ENCODE peak calls at places on chromosomes 2 and 18, in four cellular contexts. One of them, this sample, is unnamed.

GRCh38 chr18:35939166-35939565 is 33.3 kb upstream of the RMP24 start:
- DNase-seq in Panc1: no peak
- DNase-seq in IMR-90: no peak
- DNase-seq in cardiac fibroblast: peak
- DNase-seq in this sample: no peak

GRCh38 chr2:98835831-98836385 is 100.1 kb downstream of the CRACDL start:
- DNase-seq in Panc1: no peak
- DNase-seq in IMR-90: no peak
- DNase-seq in cardiac fibroblast: no peak
- DNase-seq in this sample: no peak

GRCh38 chr18:8779251-8779650 is 73.9 kb downstream of the MTCL1 start:
- DNase-seq in IMR-90: no peak
- DNase-seq in Panc1: no peak
- DNase-seq in cardiac fibroblast: no peak
- DNase-seq in this sample: no peak

GRCh38 chr2:46041434-46041833 is 255.8 kb upstream of the EPAS1 start:
- DNase-seq in Panc1: no peak
- DNase-seq in cardiac fibroblast: no peak
- DNase-seq in IMR-90: peak
- DNase-seq in this sample: no peak

GRCh38 chr2:44097322-44097907 is 71.3 kb upstream of the PPM1B start:
- DNase-seq in IMR-90: no peak
- DNase-seq in cardiac fibroblast: no peak
- DNase-seq in Panc1: no peak
- DNase-seq in this sample: no peak

GRCh38 chr2:128260239-128261138 is 58.2 kb downstream of the HS6ST1 start:
- DNase-seq in Panc1: no peak
- DNase-seq in cardiac fibroblast: peak
- DNase-seq in IMR-90: peak
- DNase-seq in this sample: no peak

GRCh38 chr2:74919827-74920226 is 38.6 kb upstream of the POLE4 start:
- DNase-seq in IMR-90: peak
- DNase-seq in Panc1: peak
- DNase-seq in cardiac fibroblast: peak
- DNase-seq in this sample: no peak

GRCh38 chr2:199798881-199799580 is 52.0 kb downstream of the FTCDNL1 start:
- DNase-seq in IMR-90: no peak
- DNase-seq in cardiac fibroblast: no peak
- DNase-seq in Panc1: no peak
- DNase-seq in this sample: no peak

GRCh38 chr2:36586672-36587071 is 11.3 kb downstream of the FEZ2 start:
- DNase-seq in IMR-90: no peak
- DNase-seq in cardiac fibroblast: no peak
- DNase-seq in Panc1: no peak
- DNase-seq in this sample: no peak

GRCh38 chr18:37501136-37501535 is 64.5 kb downstream of the CELF4 start:
- DNase-seq in cardiac fibroblast: no peak
- DNase-seq in IMR-90: no peak
- DNase-seq in Panc1: no peak
- DNase-seq in this sample: no peak

GRCh38 chr2:114405486-114406250 is 36.8 kb upstream of the DPP10 start:
- DNase-seq in cardiac fibroblast: no peak
- DNase-seq in IMR-90: no peak
- DNase-seq in Panc1: no peak
- DNase-seq in this sample: no peak

GRCh38 chr2:3376821-3377220 is 797 bp downstream of the EIPR1 start:
- DNase-seq in Panc1: no peak
- DNase-seq in IMR-90: no peak
- DNase-seq in cardiac fibroblast: no peak
- DNase-seq in this sample: no peak

GRCh38 chr2:3377612-3378432 is at the start of gene EIPR1:
- DNase-seq in Panc1: peak
- DNase-seq in cardiac fibroblast: peak
- DNase-seq in IMR-90: peak
- DNase-seq in this sample: peak

GRCh38 chr2:3377279-3377611 is 373 bp downstream of the EIPR1 start:
- DNase-seq in IMR-90: peak
- DNase-seq in cardiac fibroblast: peak
- DNase-seq in Panc1: no peak
- DNase-seq in this sample: no peak

GRCh38 chr2:3379339-3379646 is 201 bp upstream of the TRAPPC12 start:
- DNase-seq in Panc1: no peak
- DNase-seq in cardiac fibroblast: no peak
- DNase-seq in IMR-90: no peak
- DNase-seq in this sample: no peak

DNA sequence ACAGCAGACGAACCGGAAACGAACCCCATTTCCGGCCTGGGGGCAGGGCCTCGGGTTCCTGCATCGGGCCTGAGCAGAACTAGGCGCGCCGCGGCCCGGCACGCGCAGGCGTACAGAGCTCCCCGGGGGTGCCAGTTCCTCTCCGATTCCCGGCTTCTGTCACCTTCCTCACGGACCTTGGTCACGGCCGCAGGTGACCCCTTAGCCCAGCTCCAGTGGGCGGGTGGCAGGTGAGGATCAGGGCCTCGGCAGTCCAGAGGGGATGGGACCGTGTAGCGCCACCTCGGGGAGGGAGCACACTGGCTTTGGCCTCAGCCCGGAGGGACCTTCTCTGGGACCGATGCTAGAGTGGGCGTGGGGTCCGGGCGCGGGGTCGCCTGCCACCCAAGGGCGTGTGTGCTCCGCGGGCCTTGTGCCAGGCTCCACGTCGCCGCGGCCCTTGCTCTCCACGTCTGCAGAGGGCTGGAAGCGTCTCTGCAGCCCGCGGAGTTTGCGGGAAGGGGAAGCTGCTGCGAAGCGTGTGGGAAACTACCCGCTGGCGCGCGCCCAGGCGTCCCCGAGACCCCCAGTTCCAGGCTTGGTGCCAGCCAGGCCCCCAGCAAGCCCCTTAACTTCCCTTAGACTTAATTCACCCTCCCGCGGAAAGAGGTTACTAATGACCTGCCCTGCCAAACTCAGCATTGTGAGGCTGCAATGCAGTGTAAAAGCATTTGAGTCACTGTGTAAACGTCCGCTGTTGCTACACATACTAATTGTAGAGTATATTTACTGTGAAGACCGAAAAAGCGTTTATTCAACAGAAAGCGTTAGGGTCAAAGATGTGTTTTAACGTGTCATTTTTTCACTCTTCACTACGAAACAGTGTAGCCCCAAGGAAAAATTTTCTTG is at the start of gene TRAPPC12:
- DNase-seq in IMR-90: peak
- DNase-seq in Panc1: peak
- DNase-seq in cardiac fibroblast: peak
- DNase-seq in this sample: peak
- TF ChIP-seq CTCF in IMR-90: peak
- TF ChIP-seq CTCF in Panc1: peak
- TF ChIP-seq CTCF in cardiac fibroblast: peak
- TF ChIP-seq CTCF in this sample: peak

GRCh38 chr18:61825386-61825785 is 67.4 kb downstream of the RNF152 start:
- DNase-seq in cardiac fibroblast: peak
- DNase-seq in IMR-90: peak
- DNase-seq in Panc1: no peak
- DNase-seq in this sample: no peak

GRCh38 chr18:61822879-61823278 is 69.9 kb downstream of the RNF152 start:
- DNase-seq in Panc1: no peak
- DNase-seq in cardiac fibroblast: no peak
- DNase-seq in IMR-90: no peak
- DNase-seq in this sample: no peak

GRCh38 chr18:61824733-61825363 is 68.0 kb downstream of the RNF152 start:
- DNase-seq in cardiac fibroblast: peak
- DNase-seq in Panc1: no peak
- DNase-seq in IMR-90: no peak
- DNase-seq in this sample: no peak

GRCh38 chr18:61821748-61822147 is 71.1 kb downstream of the RNF152 start:
- DNase-seq in cardiac fibroblast: no peak
- DNase-seq in IMR-90: no peak
- DNase-seq in Panc1: no peak
- DNase-seq in this sample: no peak

GRCh38 chr18:61823595-61823994 is 69.2 kb downstream of the RNF152 start:
- DNase-seq in cardiac fibroblast: no peak
- DNase-seq in Panc1: no peak
- DNase-seq in IMR-90: no peak
- DNase-seq in this sample: no peak
- H3K4me3 ChIP-seq in cardiac fibroblast: no peak
- H3K4me3 ChIP-seq in Panc1: no peak
- H3K4me3 ChIP-seq in IMR-90: no peak
- H3K4me3 ChIP-seq in this sample: no peak

GRCh38 chr2:203650860-203651613 is 55.4 kb upstream of the CD28 start:
- DNase-seq in Panc1: peak
- DNase-seq in IMR-90: peak
- DNase-seq in cardiac fibroblast: peak
- DNase-seq in this sample: no peak
- TF ChIP-seq CTCF in Panc1: no peak
- TF ChIP-seq CTCF in IMR-90: peak
- TF ChIP-seq CTCF in cardiac fibroblast: peak
- TF ChIP-seq CTCF in this sample: peak

GRCh38 chr2:105455488-105455991 is 56.7 kb upstream of the FHL2 start:
- DNase-seq in IMR-90: peak
- DNase-seq in Panc1: peak
- DNase-seq in cardiac fibroblast: peak
- DNase-seq in this sample: no peak
- H3K4me3 ChIP-seq in IMR-90: no peak
- H3K4me3 ChIP-seq in Panc1: no peak
- H3K4me3 ChIP-seq in cardiac fibroblast: no peak
- H3K4me3 ChIP-seq in this sample: no peak

GRCh38 chr2:148813603-148814065 is 61.4 kb upstream of the KIF5C start:
- DNase-seq in Panc1: no peak
- DNase-seq in cardiac fibroblast: no peak
- DNase-seq in IMR-90: no peak
- DNase-seq in this sample: peak
- TF ChIP-seq CTCF in Panc1: peak
- TF ChIP-seq CTCF in cardiac fibroblast: no peak
- TF ChIP-seq CTCF in IMR-90: no peak
- TF ChIP-seq CTCF in this sample: peak

DNA sequence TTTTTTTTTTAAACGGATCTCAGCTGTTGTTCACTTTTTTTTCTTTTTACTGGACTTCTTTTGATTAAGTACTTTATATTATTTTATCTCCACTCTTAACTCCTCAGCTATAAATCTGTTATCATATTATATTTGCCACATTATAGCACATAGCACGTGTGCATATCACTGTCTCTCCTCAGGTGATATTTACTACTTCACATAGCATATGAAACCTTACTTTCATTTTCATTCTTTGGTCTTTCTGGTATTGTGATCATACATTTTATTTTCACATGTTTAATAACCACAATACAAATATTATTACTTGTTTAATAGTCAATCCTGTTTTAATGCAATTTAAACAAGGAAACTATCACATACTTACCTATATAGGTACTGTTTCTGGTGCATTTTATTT is 993.1 kb upstream of the TMEFF2 start:
- DNase-seq in Panc1: no peak
- DNase-seq in IMR-90: no peak
- DNase-seq in cardiac fibroblast: no peak
- DNase-seq in this sample: no peak
- H3K4me3 ChIP-seq in Panc1: no peak
- H3K4me3 ChIP-seq in IMR-90: no peak
- H3K4me3 ChIP-seq in cardiac fibroblast: peak
- H3K4me3 ChIP-seq in this sample: no peak

GRCh38 chr2:33595385-33595784 is 3.7 kb downstream of the FAM98A start:
- DNase-seq in IMR-90: no peak
- DNase-seq in cardiac fibroblast: no peak
- DNase-seq in Panc1: no peak
- DNase-seq in this sample: no peak

GRCh38 chr2:33597026-33597425 is 2.1 kb downstream of the FAM98A start:
- DNase-seq in IMR-90: no peak
- DNase-seq in Panc1: no peak
- DNase-seq in cardiac fibroblast: no peak
- DNase-seq in this sample: no peak

GRCh38 chr2:33599175-33599942 is at the start of gene FAM98A:
- DNase-seq in Panc1: peak
- DNase-seq in IMR-90: peak
- DNase-seq in cardiac fibroblast: peak
- DNase-seq in this sample: peak

GRCh38 chr2:33599943-33600192 is 769 bp upstream of the FAM98A start:
- DNase-seq in Panc1: no peak
- DNase-seq in IMR-90: no peak
- DNase-seq in cardiac fibroblast: no peak
- DNase-seq in this sample: no peak

DNA sequence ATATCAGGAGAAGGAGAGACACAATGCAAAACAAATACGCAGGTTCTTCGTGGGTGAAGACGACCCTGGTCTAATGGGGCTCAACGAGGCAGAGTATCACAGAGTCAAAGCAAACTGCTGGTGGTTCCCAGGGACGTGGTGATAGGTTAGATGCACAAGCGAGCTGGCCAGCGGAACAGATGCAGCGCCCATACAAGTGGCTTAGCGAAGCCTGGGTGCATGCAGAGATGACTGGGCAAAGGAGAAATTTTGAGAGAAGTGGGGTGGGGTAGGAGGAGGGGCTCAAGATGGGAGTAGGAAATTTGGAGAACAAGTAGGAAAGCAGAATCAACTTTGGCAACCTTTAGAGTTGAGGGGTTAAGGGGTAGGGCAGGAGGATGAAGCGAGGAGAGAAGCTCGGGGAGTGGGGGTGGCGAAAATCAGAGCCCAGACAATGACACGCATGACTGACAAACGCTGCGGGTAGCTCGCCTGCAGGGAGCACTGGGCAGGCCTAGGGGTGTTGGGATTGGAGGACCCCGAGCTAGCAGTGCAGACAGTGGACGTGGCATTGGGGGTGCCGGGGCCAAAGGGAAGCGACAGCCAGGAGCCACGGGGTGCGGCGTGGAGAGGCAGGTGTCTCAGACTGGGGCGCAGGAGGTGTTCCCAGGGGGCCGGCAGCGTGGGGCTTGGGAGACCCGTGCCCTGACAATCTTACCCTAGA is 476 bp downstream of the FAM98A start:
- DNase-seq in IMR-90: peak
- DNase-seq in Panc1: no peak
- DNase-seq in cardiac fibroblast: peak
- DNase-seq in this sample: peak
- TF ChIP-seq CTCF in IMR-90: no peak
- TF ChIP-seq CTCF in Panc1: no peak
- TF ChIP-seq CTCF in cardiac fibroblast: no peak
- TF ChIP-seq CTCF in this sample: no peak

GRCh38 chr2:51579412-51579811 is 547.5 kb upstream of the NRXN1 start:
- DNase-seq in Panc1: no peak
- DNase-seq in cardiac fibroblast: no peak
- DNase-seq in IMR-90: no peak
- DNase-seq in this sample: no peak

GRCh38 chr2:51581636-51582267 is 549.8 kb upstream of the NRXN1 start:
- DNase-seq in IMR-90: no peak
- DNase-seq in cardiac fibroblast: no peak
- DNase-seq in Panc1: no peak
- DNase-seq in this sample: no peak
- H3K4me3 ChIP-seq in IMR-90: no peak
- H3K4me3 ChIP-seq in cardiac fibroblast: no peak
- H3K4me3 ChIP-seq in Panc1: no peak
- H3K4me3 ChIP-seq in this sample: no peak

This sample was measured in GM12864.